ENCODE peak calls at places on chromosomes 5 and 9, in five cellular contexts. I is retina; N is HCEC 1CT; H is stimulated activated naive CD8-positive, alpha-beta T cell treated with anti-CD3 and anti-CD28 coated beads, Interleukin-15, amount 100 ng/mL, for 72 hours; P is aorta. U is an unnamed sample.

GRCh38 chr5:84292788-84293653 is 91.7 kb downstream of the EDIL3 start:
- DNase-seq in H (no peak), I (no peak), P (no peak), N (no peak), U (no peak)

GRCh38 chr5:133480366-133480765 is 132.0 kb downstream of the FSTL4 start:
- DNase-seq in P (no peak), I (no peak), N (no peak), H (no peak), U (no peak)

GRCh38 chr5:39891376-39891775 is 466.6 kb upstream of the DAB2 start:
- DNase-seq in P (no peak), I (no peak), N (peak), H (no peak), U (no peak)

GRCh38 chr9:17402309-17402708 is 176.6 kb upstream of the SH3GL2 start:
- DNase-seq in P (no peak), H (no peak), N (no peak), I (no peak), U (no peak)

GRCh38 chr9:6525326-6526040 is 112.5 kb downstream of the UHRF2 start:
- DNase-seq in P (no peak), I (no peak), H (no peak), N (peak), U (no peak)

GRCh38 chr9:91177661-91178280 is 183.9 kb downstream of the AUH start:
- DNase-seq in H (no peak), I (no peak), N (no peak), P (no peak), U (no peak)

GRCh38 chr5:172777381-172778222 is 6.6 kb upstream of the DUSP1 start:
- DNase-seq in P (peak), I (no peak), N (peak), H (peak), U (no peak)

GRCh38 chr9:97740848-97741821 is 44.0 kb upstream of the XPA start:
- DNase-seq in I (peak), N (peak), P (peak), H (peak), U (peak)

GRCh38 chr5:173620784-173621183 is 4.3 kb upstream of the BOD1 start:
- DNase-seq in I (no peak), H (no peak), P (no peak), N (no peak), U (no peak)

GRCh38 chr9:4126184-4126865 is 173.5 kb downstream of the GLIS3 start:
- DNase-seq in P (no peak), H (no peak), N (peak), I (no peak), U (no peak)

GRCh38 chr5:4191024-4191423 is 595.4 kb downstream of the IRX1 start:
- DNase-seq in H (no peak), I (no peak), N (no peak), P (no peak), U (no peak)

GRCh38 chr5:78182838-78183237 is 111.7 kb downstream of the AP3B1 start:
- DNase-seq in I (no peak), N (no peak), H (no peak), P (no peak), U (no peak)

GRCh38 chr9:89149726-89150125 is 28.9 kb downstream of the SHC3 start:
- DNase-seq in H (no peak), I (no peak), P (no peak), N (peak), U (no peak)

GRCh38 chr9:91949946-91950664 is at the start of gene ROR2:
- DNase-seq in I (peak), P (peak), N (peak), H (peak), U (no peak)

GRCh38 chr5:61053937-61054336 is 108.3 kb downstream of the SMIM15 start:
- DNase-seq in P (no peak), H (no peak), I (no peak), N (peak), U (no peak)

GRCh38 chr9:78122631-78123030 is 91.0 kb upstream of the GNAQ start:
- DNase-seq in H (no peak), N (peak), P (no peak), I (no peak), U (no peak)

GRCh38 chr5:177382423-177383029 is 1.7 kb upstream of the SLC34A1 start:
- DNase-seq in H (no peak), N (peak), I (no peak), P (no peak), U (no peak)

GRCh38 chr9:82764270-82764669 is 298.7 kb downstream of the RASEF start:
- DNase-seq in N (no peak), I (no peak), P (no peak), H (no peak), U (no peak)

GRCh38 chr5:126680215-126680817 is 79.6 kb downstream of the PHAX start:
- DNase-seq in H (no peak), I (peak), P (peak), N (peak), U (no peak)

GRCh38 chr9:126320158-126320922 is 6.3 kb upstream of the MVB12B start:
- DNase-seq in P (no peak), H (no peak), I (no peak), N (no peak), U (no peak)

GRCh38 chr9:101462558-101462957 is 27.0 kb upstream of the ALDOB start:
- DNase-seq in H (no peak), I (no peak), P (no peak), N (peak), U (no peak)

GRCh38 chr5:59357421-59357977 is 536.0 kb downstream of the PDE4D start:
- DNase-seq in P (no peak), N (no peak), H (no peak), I (peak), U (no peak)

GRCh38 chr5:170173227-170173626 is 59.6 kb upstream of the C5orf58 start:
- DNase-seq in H (no peak), N (no peak), P (no peak), I (no peak), U (no peak)

GRCh38 chr5:109312695-109313094 is 97.1 kb downstream of the PJA2 start:
- DNase-seq in N (no peak), H (no peak), I (no peak), P (no peak), U (no peak)

GRCh38 chr5:108818613-108819272 is 71.0 kb downstream of the FER start:
- DNase-seq in P (no peak), I (no peak), H (no peak), N (peak), U (no peak)